ENCODE peak calls at places on chromosomes 4 and X, in nine cellular contexts. One of them, this sample, is unnamed.

GRCh38 chr4:6021831-6022606 is 3.8 kb upstream of the C4orf50 start:
- ATAC-seq in mucosa of descending colon: no peak
- ATAC-seq in HepG2: no peak
- ATAC-seq in PC-3: no peak
- ATAC-seq in upper lobe of left lung: no peak
- ATAC-seq in A549: no peak
- ATAC-seq in left lung: no peak
- ATAC-seq in K562: no peak
- ATAC-seq in pancreas: no peak
- ATAC-seq in this sample: no peak

GRCh38 chrX:39905475-39905889 is 192.3 kb downstream of the BCOR start:
- ATAC-seq in mucosa of descending colon: peak; percentile 79
- ATAC-seq in HepG2: no peak
- ATAC-seq in PC-3: no peak
- ATAC-seq in upper lobe of left lung: no peak
- ATAC-seq in A549: no peak
- ATAC-seq in left lung: no peak
- ATAC-seq in K562: peak; percentile 55
- ATAC-seq in pancreas: peak; percentile 29
- ATAC-seq in this sample: no peak

GRCh38 chrX:37872303-37872655 is 24.9 kb upstream of the DYNLT3 start:
- ATAC-seq in mucosa of descending colon: no peak
- ATAC-seq in HepG2: no peak
- ATAC-seq in PC-3: peak; percentile 61
- ATAC-seq in upper lobe of left lung: no peak
- ATAC-seq in A549: peak; percentile 40
- ATAC-seq in left lung: no peak
- ATAC-seq in K562: no peak
- ATAC-seq in pancreas: no peak
- ATAC-seq in this sample: no peak

GRCh38 chr4:163482197-163482596 is 8.6 kb upstream of the TKTL2 start:
- ATAC-seq in mucosa of descending colon: no peak
- ATAC-seq in HepG2: no peak
- ATAC-seq in PC-3: no peak
- ATAC-seq in upper lobe of left lung: no peak
- ATAC-seq in A549: no peak
- ATAC-seq in left lung: no peak
- ATAC-seq in K562: no peak
- ATAC-seq in pancreas: no peak
- ATAC-seq in this sample: no peak

GRCh38 chrX:65731684-65732289 is 64.3 kb downstream of the MSN start:
- ATAC-seq in mucosa of descending colon: no peak
- ATAC-seq in HepG2: no peak
- ATAC-seq in PC-3: no peak
- ATAC-seq in upper lobe of left lung: no peak
- ATAC-seq in A549: no peak
- ATAC-seq in left lung: no peak
- ATAC-seq in K562: no peak
- ATAC-seq in pancreas: no peak
- ATAC-seq in this sample: no peak

GRCh38 chr4:28354874-28355273 is 1494.2 kb downstream of the STIM2 start:
- ATAC-seq in mucosa of descending colon: no peak
- ATAC-seq in HepG2: no peak
- ATAC-seq in PC-3: no peak
- ATAC-seq in upper lobe of left lung: no peak
- ATAC-seq in A549: no peak
- ATAC-seq in left lung: no peak
- ATAC-seq in K562: no peak
- ATAC-seq in pancreas: no peak
- ATAC-seq in this sample: no peak

GRCh38 chr4:86185659-86186058 is 174.2 kb downstream of the MAPK10 start:
- ATAC-seq in mucosa of descending colon: no peak
- ATAC-seq in HepG2: no peak
- ATAC-seq in PC-3: no peak
- ATAC-seq in upper lobe of left lung: no peak
- ATAC-seq in A549: no peak
- ATAC-seq in left lung: no peak
- ATAC-seq in K562: no peak
- ATAC-seq in pancreas: no peak
- ATAC-seq in this sample: no peak

GRCh38 chr4:153593166-153593565 is 90.9 kb upstream of the TLR2 start:
- ATAC-seq in mucosa of descending colon: no peak
- ATAC-seq in HepG2: no peak
- ATAC-seq in PC-3: no peak
- ATAC-seq in upper lobe of left lung: no peak
- ATAC-seq in A549: no peak
- ATAC-seq in left lung: no peak
- ATAC-seq in K562: no peak
- ATAC-seq in pancreas: no peak
- ATAC-seq in this sample: no peak

GRCh38 chr4:102321260-102321991 is 23.9 kb downstream of the SLC39A8 start:
- ATAC-seq in mucosa of descending colon: no peak
- ATAC-seq in HepG2: no peak
- ATAC-seq in PC-3: no peak
- ATAC-seq in upper lobe of left lung: no peak
- ATAC-seq in A549: no peak
- ATAC-seq in left lung: no peak
- ATAC-seq in K562: no peak
- ATAC-seq in pancreas: no peak
- ATAC-seq in this sample: no peak

GRCh38 chr4:96521046-96521536 is 681.2 kb downstream of the PDHA2 start:
- ATAC-seq in mucosa of descending colon: no peak
- ATAC-seq in HepG2: no peak
- ATAC-seq in PC-3: no peak
- ATAC-seq in upper lobe of left lung: peak; percentile 63
- ATAC-seq in A549: no peak
- ATAC-seq in left lung: no peak
- ATAC-seq in K562: no peak
- ATAC-seq in pancreas: no peak
- ATAC-seq in this sample: no peak

GRCh38 chr4:24794916-24795665 is at the start of gene SOD3:
- ATAC-seq in mucosa of descending colon: peak; percentile 94
- ATAC-seq in HepG2: peak; percentile 93
- ATAC-seq in PC-3: peak; percentile 96
- ATAC-seq in upper lobe of left lung: peak; percentile 97
- ATAC-seq in A549: no peak
- ATAC-seq in left lung: peak; percentile 96
- ATAC-seq in K562: peak; percentile 89
- ATAC-seq in pancreas: peak; percentile 96
- ATAC-seq in this sample: peak; percentile 96

GRCh38 chr4:120692964-120693363 is 229.6 kb downstream of the PRDM5 start:
- ATAC-seq in mucosa of descending colon: peak; percentile 98
- ATAC-seq in HepG2: peak; percentile 77
- ATAC-seq in PC-3: peak; percentile 81
- ATAC-seq in upper lobe of left lung: no peak
- ATAC-seq in A549: peak; percentile 88
- ATAC-seq in left lung: peak; percentile 66
- ATAC-seq in K562: no peak
- ATAC-seq in pancreas: peak; percentile 82
- ATAC-seq in this sample: no peak

GRCh38 chrX:13687203-13687602 is 1.7 kb upstream of the RAB9A start:
- ATAC-seq in mucosa of descending colon: no peak
- ATAC-seq in HepG2: no peak
- ATAC-seq in PC-3: no peak
- ATAC-seq in upper lobe of left lung: no peak
- ATAC-seq in A549: no peak
- ATAC-seq in left lung: no peak
- ATAC-seq in K562: no peak
- ATAC-seq in pancreas: no peak
- ATAC-seq in this sample: no peak
- H3K4me1 ChIP-seq in mucosa of descending colon: peaks cover 8% of the 10 kb centered on the region
- H3K4me1 ChIP-seq in HepG2: peaks cover 19% of the 10 kb centered on the region
- H3K4me1 ChIP-seq in PC-3: peaks cover 22% of the 10 kb centered on the region
- H3K4me1 ChIP-seq in upper lobe of left lung: no peaks in the 10 kb centered on the region
- H3K4me1 ChIP-seq in A549: peaks cover 40% of the 10 kb centered on the region
- H3K4me1 ChIP-seq in left lung: no peaks in the 10 kb centered on the region
- H3K4me1 ChIP-seq in K562: peaks cover 9% of the 10 kb centered on the region
- H3K4me1 ChIP-seq in pancreas: peaks cover 6% of the 10 kb centered on the region
- H3K4me1 ChIP-seq in this sample: peaks cover 5% of the 10 kb centered on the region

GRCh38 chrX:94908171-94908570 is 1234.2 kb downstream of the FAM133A start:
- ATAC-seq in mucosa of descending colon: no peak
- ATAC-seq in HepG2: no peak
- ATAC-seq in PC-3: no peak
- ATAC-seq in upper lobe of left lung: peak; percentile 69
- ATAC-seq in A549: no peak
- ATAC-seq in left lung: no peak
- ATAC-seq in K562: no peak
- ATAC-seq in pancreas: no peak
- ATAC-seq in this sample: no peak
- TF ChIP-seq CTCF in mucosa of descending colon: no peak
- TF ChIP-seq CTCF in HepG2: no peak
- TF ChIP-seq CTCF in PC-3: no peak
- TF ChIP-seq CTCF in upper lobe of left lung: no peak
- TF ChIP-seq CTCF in A549: no peak
- TF ChIP-seq CTCF in left lung: no peak
- TF ChIP-seq CTCF in K562: no peak
- TF ChIP-seq CTCF in pancreas: no peak
- TF ChIP-seq CTCF in this sample: no peak

GRCh38 chrX:110293658-110294453 is 24.0 kb downstream of the AMMECR1 start:
- ATAC-seq in mucosa of descending colon: no peak
- ATAC-seq in HepG2: no peak
- ATAC-seq in PC-3: peak; percentile 51
- ATAC-seq in upper lobe of left lung: no peak
- ATAC-seq in A549: no peak
- ATAC-seq in left lung: no peak
- ATAC-seq in K562: peak; percentile 71
- ATAC-seq in pancreas: no peak
- ATAC-seq in this sample: no peak
- H3K9me3 ChIP-seq in mucosa of descending colon: no peaks in the 10 kb centered on the region
- H3K9me3 ChIP-seq in HepG2: no peaks in the 10 kb centered on the region
- H3K9me3 ChIP-seq in PC-3: no peaks in the 10 kb centered on the region
- H3K9me3 ChIP-seq in upper lobe of left lung: no peaks in the 10 kb centered on the region
- H3K9me3 ChIP-seq in A549: peaks cover 6% of the 10 kb centered on the region
- H3K9me3 ChIP-seq in left lung: no peaks in the 10 kb centered on the region
- H3K9me3 ChIP-seq in K562: peaks cover 4% of the 10 kb centered on the region
- H3K9me3 ChIP-seq in pancreas: no peaks in the 10 kb centered on the region
- H3K9me3 ChIP-seq in this sample: no peaks in the 10 kb centered on the region

DNA sequence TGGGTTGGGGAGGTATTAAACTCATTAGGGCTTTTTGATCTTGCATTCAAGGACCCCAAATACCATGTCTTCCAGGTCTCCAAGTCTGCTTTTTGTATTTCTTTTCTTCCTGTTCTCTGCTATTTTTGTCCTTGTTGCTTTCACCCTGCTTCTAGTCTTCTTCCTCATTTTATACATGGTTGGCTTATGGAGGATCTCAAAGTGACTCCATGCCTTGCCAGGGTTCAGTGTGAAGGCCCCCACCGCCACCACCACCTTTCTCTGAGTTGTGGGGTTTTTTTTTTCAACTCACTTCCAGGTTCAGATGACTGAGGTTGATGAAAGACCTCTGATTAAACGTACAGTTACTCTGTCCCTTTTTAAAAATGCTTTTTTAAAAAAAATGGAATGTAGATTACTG is 96.3 kb downstream of the MAML3 start:
- ATAC-seq in mucosa of descending colon: no peak
- ATAC-seq in HepG2: no peak
- ATAC-seq in PC-3: no peak
- ATAC-seq in upper lobe of left lung: no peak
- ATAC-seq in A549: no peak
- ATAC-seq in left lung: no peak
- ATAC-seq in K562: no peak
- ATAC-seq in pancreas: no peak
- ATAC-seq in this sample: no peak
- H3K4me1 ChIP-seq in mucosa of descending colon: peaks cover 3% of the 10 kb centered on the region
- H3K4me1 ChIP-seq in HepG2: peaks cover 10% of the 10 kb centered on the region
- H3K4me1 ChIP-seq in PC-3: peaks cover 9% of the 10 kb centered on the region
- H3K4me1 ChIP-seq in upper lobe of left lung: peaks cover 14% of the 10 kb centered on the region
- H3K4me1 ChIP-seq in A549: peaks cover 98% of the 10 kb centered on the region
- H3K4me1 ChIP-seq in left lung: peaks cover 3% of the 10 kb centered on the region
- H3K4me1 ChIP-seq in K562: no peaks in the 10 kb centered on the region
- H3K4me1 ChIP-seq in pancreas: peaks cover 19% of the 10 kb centered on the region
- H3K4me1 ChIP-seq in this sample: no peaks in the 10 kb centered on the region

DNA sequence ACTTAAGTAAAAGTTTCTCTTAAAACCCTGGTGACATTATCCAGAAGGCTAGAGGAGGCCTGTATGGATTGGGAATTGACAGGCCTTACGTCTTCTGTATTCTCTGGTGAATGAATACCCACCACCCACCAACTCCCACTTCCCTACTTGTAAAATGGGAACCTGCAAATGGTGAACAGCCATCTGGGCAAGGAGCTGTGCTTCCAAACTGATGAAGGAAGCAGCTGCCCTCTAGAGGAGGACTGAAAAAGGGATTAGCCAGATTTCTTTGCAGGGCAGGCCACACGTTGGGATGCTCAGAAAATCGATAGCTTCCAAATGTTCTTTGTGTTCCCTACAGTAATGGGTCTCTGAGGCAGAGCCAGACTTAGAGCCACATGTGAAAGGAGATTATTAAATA is 39.3 kb upstream of the LPAR4 start:
- ATAC-seq in mucosa of descending colon: peak; percentile 24
- ATAC-seq in HepG2: peak; percentile 71
- ATAC-seq in PC-3: peak; percentile 76
- ATAC-seq in upper lobe of left lung: no peak
- ATAC-seq in A549: no peak
- ATAC-seq in left lung: peak; percentile 51
- ATAC-seq in K562: no peak
- ATAC-seq in pancreas: no peak
- ATAC-seq in this sample: no peak
- TF ChIP-seq CTCF in mucosa of descending colon: no peak
- TF ChIP-seq CTCF in HepG2: peak; percentile 58
- TF ChIP-seq CTCF in PC-3: peak; percentile 70
- TF ChIP-seq CTCF in upper lobe of left lung: no peak
- TF ChIP-seq CTCF in A549: peak; percentile 25
- TF ChIP-seq CTCF in left lung: no peak
- TF ChIP-seq CTCF in K562: no peak
- TF ChIP-seq CTCF in pancreas: no peak
- TF ChIP-seq CTCF in this sample: no peak

DNA sequence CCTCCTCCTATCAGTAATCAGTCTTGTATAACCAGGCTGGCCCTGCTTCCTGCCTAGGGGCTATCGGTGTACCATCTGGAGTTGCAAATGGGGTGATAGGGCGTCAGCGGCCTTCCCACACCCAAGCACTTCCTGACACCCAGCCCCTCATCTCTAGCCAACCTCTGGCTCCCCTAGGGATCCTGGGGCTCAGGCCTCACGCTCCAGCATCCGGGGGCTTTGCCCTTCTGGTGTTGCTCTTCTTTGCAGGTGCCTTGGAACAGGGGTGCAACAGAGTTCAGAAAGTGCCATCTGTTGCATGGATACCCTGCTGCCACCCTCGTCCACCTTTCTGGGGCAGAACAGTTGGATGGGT is 4.1 kb downstream of the IL9R start:
- ATAC-seq in mucosa of descending colon: peak; percentile 29
- ATAC-seq in HepG2: no peak
- ATAC-seq in PC-3: no peak
- ATAC-seq in upper lobe of left lung: no peak
- ATAC-seq in A549: no peak
- ATAC-seq in left lung: no peak
- ATAC-seq in K562: peak; percentile 60
- ATAC-seq in pancreas: no peak
- ATAC-seq in this sample: no peak
- H3K9me3 ChIP-seq in mucosa of descending colon: no peaks in the 10 kb centered on the region
- H3K9me3 ChIP-seq in HepG2: no peaks in the 10 kb centered on the region
- H3K9me3 ChIP-seq in PC-3: no peaks in the 10 kb centered on the region
- H3K9me3 ChIP-seq in upper lobe of left lung: no peaks in the 10 kb centered on the region
- H3K9me3 ChIP-seq in A549: no peaks in the 10 kb centered on the region
- H3K9me3 ChIP-seq in left lung: no peaks in the 10 kb centered on the region
- H3K9me3 ChIP-seq in K562: no peaks in the 10 kb centered on the region
- H3K9me3 ChIP-seq in pancreas: no peaks in the 10 kb centered on the region
- H3K9me3 ChIP-seq in this sample: no peaks in the 10 kb centered on the region

GRCh38 chr4:2814627-2815026 is 21.7 kb downstream of the SH3BP2 start:
- ATAC-seq in mucosa of descending colon: no peak
- ATAC-seq in HepG2: no peak
- ATAC-seq in PC-3: no peak
- ATAC-seq in upper lobe of left lung: no peak
- ATAC-seq in A549: no peak
- ATAC-seq in left lung: no peak
- ATAC-seq in K562: peak; percentile 7
- ATAC-seq in pancreas: no peak
- ATAC-seq in this sample: no peak
- H3K4me1 ChIP-seq in mucosa of descending colon: peaks cover 24% of the 10 kb centered on the region
- H3K4me1 ChIP-seq in HepG2: peaks cover 38% of the 10 kb centered on the region
- H3K4me1 ChIP-seq in PC-3: peaks cover 4% of the 10 kb centered on the region
- H3K4me1 ChIP-seq in upper lobe of left lung: peaks cover 80% of the 10 kb centered on the region
- H3K4me1 ChIP-seq in A549: no peaks in the 10 kb centered on the region
- H3K4me1 ChIP-seq in left lung: peaks cover 21% of the 10 kb centered on the region
- H3K4me1 ChIP-seq in K562: no peaks in the 10 kb centered on the region
- H3K4me1 ChIP-seq in pancreas: peaks cover 13% of the 10 kb centered on the region
- H3K4me1 ChIP-seq in this sample: no peaks in the 10 kb centered on the region

This sample was measured in gastroesophageal sphincter.